ENCODE peak calls at places on chromosomes 2 and 18, in six cellular contexts. S, N, Y, D, Z and X are unnamed samples.

GRCh38 chr18:31603335-31603734 is 11.7 kb downstream of the TTR start:
- DNase-seq in D (no peak), Y (no peak), S (no peak), N (no peak), Z (no peak), X (no peak)

GRCh38 chr2:235049069-235049468 is 97.3 kb downstream of the SH3BP4 start:
- DNase-seq in D (no peak), S (no peak), Y (peak; percentile 44), N (no peak), Z (no peak), X (no peak)

GRCh38 chr18:78587096-78587495 is 392.5 kb upstream of the SALL3 start:
- DNase-seq in D (no peak), S (no peak), Z (no peak), Y (no peak), N (no peak), X (no peak)

GRCh38 chr2:234694244-234695013 is 197.5 kb upstream of the ARL4C start:
- DNase-seq in S (no peak), Z (peak; percentile 40), D (peak; percentile 93), N (peak; percentile 95), Y (no peak), X (no peak)

GRCh38 chr2:68426446-68426845 is 40.6 kb downstream of the FBXO48 start:
- DNase-seq in D (no peak), Y (no peak), N (no peak), S (no peak), Z (no peak), X (no peak)

GRCh38 chr18:3867768-3868445 is 417.9 kb downstream of the TGIF1 start:
- DNase-seq in S (no peak), D (no peak), N (no peak), Z (peak; percentile 46), Y (no peak), X (no peak)

GRCh38 chr2:128797533-128797932 is 478.9 kb upstream of the HS6ST1 start:
- DNase-seq in Y (no peak), Z (no peak), S (no peak), D (no peak), N (no peak), X (no peak)

GRCh38 chr2:33765122-33765521 is 166.0 kb upstream of the FAM98A start:
- DNase-seq in S (no peak), D (no peak), Y (no peak), Z (no peak), N (no peak), X (no peak)

GRCh38 chr2:241701405-241702154 is at the start of gene ING5:
- DNase-seq in Z (peak; percentile 96), S (peak; percentile 99), N (peak; percentile 87), Y (peak; percentile 97), D (peak; percentile 89), X (peak; percentile 60)

GRCh38 chr2:172270278-172271079 is 156.9 kb upstream of the ITGA6 start:
- DNase-seq in Z (no peak), D (peak; percentile 50), N (peak; percentile 51), S (no peak), Y (no peak), X (no peak)

GRCh38 chr18:9852266-9853081 is 33.3 kb upstream of the TXNDC2 start:
- DNase-seq in Y (no peak), S (no peak), D (no peak), Z (peak; percentile 23), N (no peak), X (no peak)

GRCh38 chr2:3904061-3904460 is 200.7 kb downstream of the DCDC2C start:
- DNase-seq in D (no peak), N (no peak), Z (no peak), Y (no peak), S (no peak), X (no peak)

GRCh38 chr2:47174731-47175361 is 19.7 kb upstream of the STPG4 start:
- DNase-seq in Y (peak; percentile 75), S (no peak), D (peak; percentile 49), N (peak; percentile 62), Z (peak; percentile 59), X (peak; percentile 89)

GRCh38 chr2:238985036-238985729 is 137.3 kb downstream of the TWIST2 start:
- DNase-seq in Z (no peak), S (no peak), D (no peak), Y (no peak), N (no peak), X (no peak)

GRCh38 chr2:23460228-23460627 is 75.2 kb downstream of the KLHL29 start:
- DNase-seq in N (peak; percentile 47), Z (peak; percentile 34), D (no peak), Y (no peak), S (no peak), X (no peak)

GRCh38 chr2:12731701-12732280 is 15.1 kb downstream of the TRIB2 start:
- DNase-seq in Z (no peak), D (no peak), Y (no peak), S (no peak), N (no peak), X (no peak)

GRCh38 chr2:6325616-6326015 is 540.1 kb downstream of the CMPK2 start:
- DNase-seq in Y (no peak), N (no peak), D (no peak), S (no peak), Z (no peak), X (no peak)

GRCh38 chr2:190887089-190887488 is 6.5 kb downstream of the GLS start:
- DNase-seq in S (no peak), Y (no peak), N (peak; percentile 36), Z (no peak), D (no peak), X (no peak)

GRCh38 chr18:63963610-63964256 is 6.1 kb upstream of the SERPINB8 start:
- DNase-seq in D (peak; percentile 55), Y (no peak), S (no peak), N (peak; percentile 77), Z (peak; percentile 79), X (no peak)

GRCh38 chr2:207632575-207633492 is 7.6 kb upstream of the METTL21A start:
- DNase-seq in D (peak; percentile 69), S (no peak), N (peak; percentile 58), Y (no peak), Z (peak; percentile 67), X (peak; percentile 70)

GRCh38 chr2:63050916-63051794 is 525 bp downstream of the OTX1 start:
- DNase-seq in D (no peak), Y (no peak), S (no peak), Z (no peak), N (no peak), X (no peak)

GRCh38 chr2:27264753-27265535 is 2.1 kb upstream of the SLC30A3 start:
- DNase-seq in N (peak; percentile 35), D (peak; percentile 73), S (peak; percentile 81), Z (peak; percentile 55), Y (no peak), X (no peak)

GRCh38 chr2:174775586-174775985 is 11.3 kb upstream of the CHRNA1 start:
- DNase-seq in Y (no peak), N (peak; percentile 47), D (no peak), Z (no peak), S (no peak), X (peak; percentile 29)

GRCh38 chr18:55856191-55856590 is 268.2 kb upstream of the TCF4 start:
- DNase-seq in D (no peak), Z (peak; percentile 66), S (no peak), Y (no peak), N (peak; percentile 90), X (peak; percentile 87)

GRCh38 chr2:215190588-215190987 is 52.2 kb upstream of the ABCA12 start:
- DNase-seq in N (no peak), S (no peak), Z (no peak), D (no peak), Y (no peak), X (no peak)

GRCh38 chr18:36532394-36532793 is 234.9 kb downstream of the FHOD3 start:
- DNase-seq in Y (no peak), D (no peak), S (no peak), Z (peak; percentile 66), N (peak; percentile 69), X (peak; percentile 78)

GRCh38 chr2:51734115-51734514 is 702.2 kb upstream of the NRXN1 start:
- DNase-seq in Z (peak; percentile 72), S (no peak), N (peak; percentile 71), D (no peak), Y (no peak), X (no peak)

GRCh38 chr2:208466133-208466919 is 59.7 kb downstream of the PTH2R start:
- DNase-seq in D (peak; percentile 61), S (no peak), Y (no peak), N (peak; percentile 0), Z (peak; percentile 44), X (no peak)

GRCh38 chr18:46481048-46481846 is 175.8 kb downstream of the LOXHD1 start:
- DNase-seq in D (peak; percentile 28), Y (no peak), S (no peak), Z (peak; percentile 58), N (peak; percentile 52), X (no peak)

GRCh38 chr18:43279015-43279758 is 1.9 kb upstream of the SYT4 start:
- DNase-seq in Y (no peak), N (no peak), S (no peak), D (peak; percentile 31), Z (peak; percentile 44), X (no peak)

GRCh38 chr2:94872676-94873361 is 1.6 kb downstream of the TEKT4 start:
- DNase-seq in S (no peak), D (no peak), Y (peak; percentile 46), N (no peak), Z (no peak), X (no peak)

GRCh38 chr2:20563833-20564232 is 87.1 kb downstream of the HS1BP3 start:
- DNase-seq in S (no peak), Y (no peak), D (no peak), N (peak; percentile 83), Z (peak; percentile 26), X (peak; percentile 31)

GRCh38 chr2:85886585-85886984 is 2.2 kb downstream of the ST3GAL5 start:
- DNase-seq in D (no peak), S (peak; percentile 71), N (peak; percentile 99), Z (peak; percentile 86), Y (peak; percentile 79), X (peak; percentile 62)
- H3K27ac ChIP-seq in D (no peak overlapping the region), S (peak overlapping the region; percentile 96), N (peak overlapping the region; percentile 46), Z (no peak overlapping the region), Y (peak overlapping the region; percentile 74), X (no peak overlapping the region)

GRCh38 chr2:185823773-185824172 is 85.2 kb downstream of the FSIP2 start:
- DNase-seq in Z (no peak), D (no peak), Y (no peak), S (no peak), N (no peak), X (no peak)

GRCh38 chr2:185833864-185834263 is 95.3 kb downstream of the FSIP2 start:
- DNase-seq in S (no peak), Y (no peak), N (no peak), D (no peak), Z (no peak), X (no peak)

GRCh38 chr2:185825557-185825956 is 87.0 kb downstream of the FSIP2 start:
- DNase-seq in S (no peak), Z (no peak), Y (no peak), D (no peak), N (no peak), X (no peak)

GRCh38 chr2:185828326-185828725 is 89.7 kb downstream of the FSIP2 start:
- DNase-seq in D (no peak), S (no peak), N (no peak), Z (no peak), Y (no peak), X (no peak)
- H3K27ac ChIP-seq in D (no peak overlapping the region), S (no peak overlapping the region), N (no peak overlapping the region), Z (no peak overlapping the region), Y (no peak overlapping the region), X (no peak overlapping the region)

GRCh38 chr2:42342061-42342794 is 18.8 kb downstream of the COX7A2L start:
- DNase-seq in S (peak; percentile 76), Z (peak; percentile 82), D (peak; percentile 82), Y (peak; percentile 78), N (peak; percentile 92), X (peak; percentile 57)
- H3K27ac ChIP-seq in S (peak overlapping the region; percentile 73), Z (peak overlapping the region; percentile 37), D (peak overlapping the region; percentile 22), Y (peak overlapping the region; percentile 53), N (peak overlapping the region; percentile 62), X (peak overlapping the region; percentile 49)

GRCh38 chr2:219473511-219473910 is 25.2 kb upstream of the GMPPA start:
- DNase-seq in Y (no peak), S (no peak), Z (no peak), D (no peak), N (no peak), X (no peak)
- H3K27ac ChIP-seq in Y (no peak overlapping the region), S (no peak overlapping the region), Z (peak overlapping the region; percentile 61), D (no peak overlapping the region), N (no peak overlapping the region), X (no peak overlapping the region)